ENCODE peak calls at places on chromosomes 1 and 21, in six cellular contexts. One of them, this sample, is unnamed.
A peak's percentile ranks its signal among the peaks of the same experiment; 100 is the strongest.

GRCh38 chr1:155070721-155071556 is 7.4 kb downstream of the EFNA4 start:
- DNase-seq in transverse colon: peak; percentile 90
- DNase-seq in esophagus squamous epithelium: peak; percentile 55
- DNase-seq in GM12878: no peak
- DNase-seq in IMR-90: peak; percentile 64
- DNase-seq in ovary: peak; percentile 82
- DNase-seq in this sample: no peak

GRCh38 chr1:111739984-111740765 is 980 bp upstream of the INKA2 start:
- DNase-seq in transverse colon: peak; percentile 69
- DNase-seq in ovary: peak; percentile 79
- DNase-seq in GM12878: no peak
- DNase-seq in esophagus squamous epithelium: no peak
- DNase-seq in IMR-90: peak; percentile 52
- DNase-seq in this sample: no peak

GRCh38 chr1:13600762-13601483 is 17.3 kb downstream of the PDPN start:
- DNase-seq in GM12878: no peak
- DNase-seq in esophagus squamous epithelium: no peak
- DNase-seq in IMR-90: no peak
- DNase-seq in ovary: no peak
- DNase-seq in transverse colon: no peak
- DNase-seq in this sample: no peak

GRCh38 chr21:34128674-34129038 is 55.3 kb downstream of the MRPS6 start:
- DNase-seq in GM12878: no peak
- DNase-seq in transverse colon: no peak
- DNase-seq in ovary: no peak
- DNase-seq in esophagus squamous epithelium: no peak
- DNase-seq in IMR-90: no peak
- DNase-seq in this sample: no peak

GRCh38 chr1:111813440-111814304 is 58.0 kb downstream of the DDX20 start:
- DNase-seq in esophagus squamous epithelium: no peak
- DNase-seq in IMR-90: no peak
- DNase-seq in GM12878: no peak
- DNase-seq in transverse colon: no peak
- DNase-seq in ovary: no peak
- DNase-seq in this sample: no peak

GRCh38 chr1:5733596-5733995 is 258.6 kb downstream of the NPHP4 start:
- DNase-seq in ovary: no peak
- DNase-seq in transverse colon: no peak
- DNase-seq in GM12878: no peak
- DNase-seq in esophagus squamous epithelium: no peak
- DNase-seq in IMR-90: no peak
- DNase-seq in this sample: no peak

GRCh38 chr1:224900062-224900461 is 29.4 kb upstream of the DNAH14 start:
- DNase-seq in esophagus squamous epithelium: no peak
- DNase-seq in GM12878: no peak
- DNase-seq in IMR-90: no peak
- DNase-seq in ovary: no peak
- DNase-seq in transverse colon: no peak
- DNase-seq in this sample: no peak

GRCh38 chr1:150764617-150765090 is 924 bp downstream of the CTSS start:
- DNase-seq in GM12878: no peak
- DNase-seq in ovary: no peak
- DNase-seq in esophagus squamous epithelium: no peak
- DNase-seq in transverse colon: no peak
- DNase-seq in IMR-90: peak; percentile 97
- DNase-seq in this sample: no peak

GRCh38 chr1:2480986-2481364 is 4.9 kb downstream of the PLCH2 start:
- DNase-seq in ovary: no peak
- DNase-seq in IMR-90: no peak
- DNase-seq in esophagus squamous epithelium: no peak
- DNase-seq in transverse colon: no peak
- DNase-seq in GM12878: no peak
- DNase-seq in this sample: no peak

GRCh38 chr1:151693057-151693651 is 23.4 kb downstream of the CELF3 start:
- DNase-seq in esophagus squamous epithelium: no peak
- DNase-seq in GM12878: no peak
- DNase-seq in ovary: no peak
- DNase-seq in transverse colon: no peak
- DNase-seq in IMR-90: peak; percentile 47
- DNase-seq in this sample: no peak

GRCh38 chr21:38490411-38491020 is 7.8 kb downstream of the ERG start:
- DNase-seq in esophagus squamous epithelium: no peak
- DNase-seq in transverse colon: no peak
- DNase-seq in GM12878: no peak
- DNase-seq in ovary: no peak
- DNase-seq in IMR-90: no peak
- DNase-seq in this sample: no peak

GRCh38 chr1:236315518-236315917 is 33.8 kb upstream of the ERO1B start:
- DNase-seq in transverse colon: no peak
- DNase-seq in GM12878: no peak
- DNase-seq in esophagus squamous epithelium: no peak
- DNase-seq in ovary: no peak
- DNase-seq in IMR-90: no peak
- DNase-seq in this sample: no peak

GRCh38 chr1:169078163-169078883 is 28.2 kb upstream of the ATP1B1 start:
- DNase-seq in IMR-90: no peak
- DNase-seq in GM12878: no peak
- DNase-seq in esophagus squamous epithelium: no peak
- DNase-seq in ovary: no peak
- DNase-seq in transverse colon: no peak
- DNase-seq in this sample: no peak

GRCh38 chr1:44553127-44553758 is 121.0 kb downstream of the TMEM53 start:
- DNase-seq in GM12878: no peak
- DNase-seq in esophagus squamous epithelium: no peak
- DNase-seq in IMR-90: no peak
- DNase-seq in transverse colon: no peak
- DNase-seq in ovary: no peak
- DNase-seq in this sample: no peak

GRCh38 chr1:196607940-196608339 is 300 bp downstream of the KCNT2 start:
- DNase-seq in transverse colon: no peak
- DNase-seq in ovary: no peak
- DNase-seq in esophagus squamous epithelium: no peak
- DNase-seq in GM12878: no peak
- DNase-seq in IMR-90: no peak
- DNase-seq in this sample: no peak

GRCh38 chr1:162756523-162756922 is 34.0 kb upstream of the HSD17B7 start:
- DNase-seq in esophagus squamous epithelium: no peak
- DNase-seq in transverse colon: no peak
- DNase-seq in IMR-90: peak; percentile 28
- DNase-seq in ovary: no peak
- DNase-seq in GM12878: no peak
- DNase-seq in this sample: no peak

GRCh38 chr1:153386500-153386901 is 4.4 kb downstream of the S100A8 start:
- DNase-seq in ovary: no peak
- DNase-seq in esophagus squamous epithelium: no peak
- DNase-seq in IMR-90: no peak
- DNase-seq in transverse colon: peak; percentile 30
- DNase-seq in GM12878: no peak
- DNase-seq in this sample: no peak

GRCh38 chr1:107277022-107277421 is 136.2 kb downstream of the NTNG1 start:
- DNase-seq in IMR-90: peak; percentile 36
- DNase-seq in ovary: no peak
- DNase-seq in esophagus squamous epithelium: no peak
- DNase-seq in transverse colon: peak; percentile 46
- DNase-seq in GM12878: no peak
- DNase-seq in this sample: no peak

GRCh38 chr1:61980561-61980960 is 214.1 kb upstream of the L1TD1 start:
- DNase-seq in esophagus squamous epithelium: no peak
- DNase-seq in transverse colon: no peak
- DNase-seq in IMR-90: no peak
- DNase-seq in ovary: no peak
- DNase-seq in GM12878: no peak
- DNase-seq in this sample: no peak

GRCh38 chr1:42529724-42530161 is 66.7 kb downstream of the CCDC30 start:
- DNase-seq in ovary: no peak
- DNase-seq in GM12878: no peak
- DNase-seq in transverse colon: peak; percentile 7
- DNase-seq in IMR-90: peak; percentile 72
- DNase-seq in esophagus squamous epithelium: no peak
- DNase-seq in this sample: peak; percentile 15

GRCh38 chr1:82625562-82625961 is 824.8 kb downstream of the ADGRL2 start:
- DNase-seq in ovary: no peak
- DNase-seq in IMR-90: no peak
- DNase-seq in GM12878: no peak
- DNase-seq in transverse colon: no peak
- DNase-seq in esophagus squamous epithelium: no peak
- DNase-seq in this sample: no peak

GRCh38 chr1:59367269-59368006 is 70.5 kb downstream of the FGGY start:
- DNase-seq in IMR-90: peak; percentile 94
- DNase-seq in GM12878: no peak
- DNase-seq in ovary: peak; percentile 74
- DNase-seq in esophagus squamous epithelium: no peak
- DNase-seq in transverse colon: peak; percentile 39
- DNase-seq in this sample: no peak

GRCh38 chr1:200042437-200043329 is 15.2 kb downstream of the NR5A2 start:
- DNase-seq in esophagus squamous epithelium: no peak
- DNase-seq in IMR-90: no peak
- DNase-seq in transverse colon: peak; percentile 70
- DNase-seq in GM12878: no peak
- DNase-seq in ovary: no peak
- DNase-seq in this sample: no peak

GRCh38 chr1:58885998-58886397 is 102.2 kb upstream of the JUN start:
- DNase-seq in ovary: no peak
- DNase-seq in esophagus squamous epithelium: no peak
- DNase-seq in transverse colon: no peak
- DNase-seq in GM12878: no peak
- DNase-seq in IMR-90: no peak
- DNase-seq in this sample: no peak

GRCh38 chr1:78263946-78264345 is 218.2 kb downstream of the GIPC2 start:
- DNase-seq in IMR-90: no peak
- DNase-seq in GM12878: no peak
- DNase-seq in esophagus squamous epithelium: no peak
- DNase-seq in transverse colon: no peak
- DNase-seq in ovary: no peak
- DNase-seq in this sample: no peak

GRCh38 chr1:66388918-66389317 is 145.0 kb upstream of the SGIP1 start:
- DNase-seq in esophagus squamous epithelium: no peak
- DNase-seq in GM12878: no peak
- DNase-seq in ovary: no peak
- DNase-seq in transverse colon: no peak
- DNase-seq in IMR-90: no peak
- DNase-seq in this sample: no peak

GRCh38 chr1:154720328-154721301 is 112.6 kb upstream of the ADAR start:
- DNase-seq in ovary: no peak
- DNase-seq in esophagus squamous epithelium: no peak
- DNase-seq in IMR-90: no peak
- DNase-seq in GM12878: no peak
- DNase-seq in transverse colon: no peak
- DNase-seq in this sample: no peak

GRCh38 chr1:110411173-110411572 is 3.7 kb upstream of the LAMTOR5 start:
- DNase-seq in GM12878: no peak
- DNase-seq in transverse colon: no peak
- DNase-seq in esophagus squamous epithelium: no peak
- DNase-seq in ovary: no peak
- DNase-seq in IMR-90: no peak
- DNase-seq in this sample: no peak

GRCh38 chr1:110403805-110404204 is 3.7 kb downstream of the LAMTOR5 start:
- DNase-seq in IMR-90: no peak
- DNase-seq in GM12878: no peak
- DNase-seq in transverse colon: no peak
- DNase-seq in ovary: no peak
- DNase-seq in esophagus squamous epithelium: no peak
- DNase-seq in this sample: no peak

GRCh38 chr1:110408488-110408887 is 994 bp upstream of the LAMTOR5 start:
- DNase-seq in transverse colon: no peak
- DNase-seq in esophagus squamous epithelium: no peak
- DNase-seq in GM12878: no peak
- DNase-seq in IMR-90: no peak
- DNase-seq in ovary: no peak
- DNase-seq in this sample: no peak

GRCh38 chr1:110412576-110412975 is 5.1 kb upstream of the LAMTOR5 start:
- DNase-seq in transverse colon: peak; percentile 67
- DNase-seq in IMR-90: peak; percentile 63
- DNase-seq in GM12878: peak; percentile 24
- DNase-seq in ovary: peak; percentile 89
- DNase-seq in esophagus squamous epithelium: no peak
- DNase-seq in this sample: peak; percentile 62

GRCh38 chr1:110407260-110408210 is at the start of gene LAMTOR5:
- DNase-seq in ovary: peak; percentile 94
- DNase-seq in transverse colon: peak; percentile 95
- DNase-seq in GM12878: peak; percentile 86
- DNase-seq in esophagus squamous epithelium: peak; percentile 55
- DNase-seq in IMR-90: peak; percentile 92
- DNase-seq in this sample: peak; percentile 77
- TF ChIP-seq POLR2A in ovary: peak; percentile 89
- TF ChIP-seq POLR2A in transverse colon: peak; percentile 95
- TF ChIP-seq POLR2A in GM12878: peak; percentile 97
- TF ChIP-seq POLR2A in esophagus squamous epithelium: no peak
- TF ChIP-seq POLR2A in IMR-90: peak; percentile 89
- TF ChIP-seq POLR2A in this sample: peak; percentile 89

GRCh38 chr1:15835205-15835740 is 12.2 kb upstream of the SPEN start:
- DNase-seq in ovary: no peak
- DNase-seq in esophagus squamous epithelium: no peak
- DNase-seq in GM12878: no peak
- DNase-seq in IMR-90: no peak
- DNase-seq in transverse colon: peak; percentile 52
- DNase-seq in this sample: no peak

GRCh38 chr1:15833842-15834405 is 13.6 kb upstream of the SPEN start:
- DNase-seq in esophagus squamous epithelium: no peak
- DNase-seq in GM12878: no peak
- DNase-seq in ovary: no peak
- DNase-seq in transverse colon: no peak
- DNase-seq in IMR-90: no peak
- DNase-seq in this sample: no peak

GRCh38 chr1:15833069-15833679 is 14.3 kb upstream of the SPEN start:
- DNase-seq in esophagus squamous epithelium: no peak
- DNase-seq in GM12878: no peak
- DNase-seq in transverse colon: peak; percentile 72
- DNase-seq in IMR-90: no peak
- DNase-seq in ovary: peak; percentile 66
- DNase-seq in this sample: no peak

GRCh38 chr1:15835741-15836510 is 11.6 kb upstream of the SPEN start:
- DNase-seq in GM12878: peak; percentile 96
- DNase-seq in transverse colon: peak; percentile 100
- DNase-seq in ovary: peak; percentile 100
- DNase-seq in IMR-90: peak; percentile 99
- DNase-seq in esophagus squamous epithelium: peak; percentile 92
- DNase-seq in this sample: peak; percentile 74

GRCh38 chr1:15834406-15835204 is 12.9 kb upstream of the SPEN start:
- DNase-seq in ovary: peak; percentile 88
- DNase-seq in GM12878: peak; percentile 84
- DNase-seq in esophagus squamous epithelium: peak; percentile 50
- DNase-seq in transverse colon: peak; percentile 92
- DNase-seq in IMR-90: peak; percentile 91
- DNase-seq in this sample: peak; percentile 50
- TF ChIP-seq POLR2A in ovary: no peak
- TF ChIP-seq POLR2A in GM12878: peak; percentile 95
- TF ChIP-seq POLR2A in esophagus squamous epithelium: no peak
- TF ChIP-seq POLR2A in transverse colon: peak; percentile 76
- TF ChIP-seq POLR2A in IMR-90: peak; percentile 66
- TF ChIP-seq POLR2A in this sample: peak; percentile 53

GRCh38 chr1:19338323-19338762 is 26.2 kb downstream of the SLC66A1 start:
- DNase-seq in GM12878: no peak
- DNase-seq in IMR-90: no peak
- DNase-seq in esophagus squamous epithelium: no peak
- DNase-seq in transverse colon: no peak
- DNase-seq in ovary: no peak
- DNase-seq in this sample: no peak
- TF ChIP-seq POLR2A in GM12878: no peak
- TF ChIP-seq POLR2A in IMR-90: no peak
- TF ChIP-seq POLR2A in esophagus squamous epithelium: no peak
- TF ChIP-seq POLR2A in transverse colon: no peak
- TF ChIP-seq POLR2A in ovary: no peak
- TF ChIP-seq POLR2A in this sample: no peak

GRCh38 chr1:47854552-47855144 is 142.5 kb downstream of the TRABD2B start:
- DNase-seq in esophagus squamous epithelium: no peak
- DNase-seq in ovary: no peak
- DNase-seq in IMR-90: no peak
- DNase-seq in GM12878: no peak
- DNase-seq in transverse colon: no peak
- DNase-seq in this sample: no peak
- TF ChIP-seq POLR2A in esophagus squamous epithelium: no peak
- TF ChIP-seq POLR2A in ovary: no peak
- TF ChIP-seq POLR2A in IMR-90: no peak
- TF ChIP-seq POLR2A in GM12878: no peak
- TF ChIP-seq POLR2A in transverse colon: no peak
- TF ChIP-seq POLR2A in this sample: no peak